ENCODE peak calls at places on chromosomes 1 and 21, in nine cellular contexts. V is cardiac fibroblast, M is aorta, B is GM23338, L is HCT116, J is left ventricle myocardium inferior, U is psoas muscle, G is fibroblast of the aortic adventitia, I is cardiac muscle cell. A is an unnamed sample.
A peak's percentile ranks its signal among the peaks of the same experiment; 100 is the strongest.

GRCh38 chr1:87683557-87683956 is 354.9 kb downstream of the LMO4 start:
- DNase-seq in V (no peak), M (no peak), B (no peak), L (no peak), J (no peak), U (no peak), G (no peak), I (no peak), A (no peak)

GRCh38 chr1:67836769-67837168 is 3.5 kb upstream of the GNG12 start:
- DNase-seq in V (no peak), M (no peak), B (no peak), L (no peak), J (no peak), U (no peak), G (no peak), I (no peak), A (no peak)

GRCh38 chr1:59699227-59699847 is 115.4 kb upstream of the HOOK1 start:
- DNase-seq in V (peak; percentile 70), M (no peak), B (peak; percentile 73), L (peak; percentile 15), J (no peak), U (no peak), G (peak; percentile 75), I (peak; percentile 61), A (peak; percentile 45)

GRCh38 chr1:97412155-97412554 is 508.7 kb downstream of the DPYD start:
- DNase-seq in V (peak; percentile 78), M (no peak), B (no peak), L (no peak), J (no peak), U (no peak), G (peak; percentile 28), I (no peak), A (no peak)

GRCh38 chr1:24830680-24831272 is 85.5 kb downstream of the CLIC4 start:
- DNase-seq in V (peak; percentile 84), M (no peak), B (peak; percentile 82), L (peak; percentile 68), J (no peak), U (no peak), G (peak; percentile 87), I (peak; percentile 69), A (peak; percentile 42)

GRCh38 chr1:12472798-12473551 is 145.0 kb downstream of the DHRS3 start:
- DNase-seq in V (no peak), M (no peak), B (no peak), L (no peak), J (no peak), U (no peak), G (no peak), I (peak; percentile 89), A (no peak)

GRCh38 chr1:99808391-99809115 is 41.6 kb upstream of the AGL start:
- DNase-seq in V (peak; percentile 96), M (no peak), B (peak; percentile 94), L (peak; percentile 85), J (no peak), U (no peak), G (peak; percentile 95), I (peak; percentile 90), A (peak; percentile 70)

GRCh38 chr1:230867903-230868735 is at the start of gene C1orf198:
- DNase-seq in V (peak; percentile 43), M (peak; percentile 95), B (peak; percentile 72), L (no peak), J (peak; percentile 79), U (peak; percentile 78), G (no peak), I (peak; percentile 86), A (peak; percentile 99)

GRCh38 chr21:26165331-26165730 is 5.2 kb downstream of the APP start:
- DNase-seq in V (no peak), M (no peak), B (no peak), L (no peak), J (no peak), U (no peak), G (peak; percentile 10), I (no peak), A (no peak)

GRCh38 chr1:8687053-8687452 is 130.4 kb downstream of the RERE start:
- DNase-seq in V (peak; percentile 63), M (no peak), B (no peak), L (no peak), J (no peak), U (no peak), G (no peak), I (no peak), A (no peak)

GRCh38 chr1:36411674-36412648 is 14.3 kb upstream of the LSM10 start:
- DNase-seq in V (peak; percentile 33), M (no peak), B (peak; percentile 76), L (no peak), J (no peak), U (no peak), G (peak; percentile 31), I (peak; percentile 57), A (peak; percentile 43)

GRCh38 chr1:145978860-145979745 is 14.6 kb downstream of the POLR3GL start:
- DNase-seq in V (peak; percentile 100), M (peak; percentile 92), B (peak; percentile 98), L (peak; percentile 96), J (peak; percentile 92), U (peak; percentile 90), G (peak; percentile 100), I (peak; percentile 97), A (peak; percentile 79)
- H3K4me3 ChIP-seq in V (peak overlapping the region; percentile 9), M (no peak overlapping the region), B (peak overlapping the region; percentile 36), L (peak overlapping the region; percentile 37), J (peak overlapping the region; percentile 58), U (peak overlapping the region; percentile 50), G (peak overlapping the region; percentile 44), I (peak overlapping the region; percentile 0), A (peak overlapping the region; percentile 15)

DNA sequence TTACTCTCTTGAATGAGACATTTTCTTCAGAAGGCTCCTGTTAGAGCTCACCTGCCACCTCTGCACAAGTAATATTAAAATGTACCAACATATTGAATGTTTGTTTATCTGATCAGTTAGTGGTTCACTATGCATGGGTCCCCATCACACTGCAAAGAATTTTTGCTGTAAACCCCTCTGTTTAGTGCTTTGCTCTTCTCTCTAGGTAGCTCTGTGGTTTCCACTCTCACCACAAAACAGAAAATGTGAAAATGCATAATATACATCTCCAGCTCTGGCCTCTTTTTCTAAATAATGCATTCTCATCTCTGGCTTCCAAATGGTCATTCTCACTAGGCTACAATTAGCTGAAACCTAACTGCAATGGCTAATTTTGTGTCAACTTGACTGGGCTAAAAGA is 176.7 kb downstream of the TRIM33 start:
- DNase-seq in V (no peak), M (no peak), B (no peak), L (no peak), J (no peak), U (no peak), G (no peak), I (no peak), A (no peak)
- H3K4me3 ChIP-seq in V (no peak overlapping the region), M (no peak overlapping the region), B (no peak overlapping the region), L (no peak overlapping the region), J (no peak overlapping the region), U (no peak overlapping the region), G (no peak overlapping the region), I (no peak overlapping the region), A (no peak overlapping the region)

GRCh38 chr1:244093265-244093638 is 42.2 kb downstream of the ZBTB18 start:
- DNase-seq in V (no peak), M (no peak), B (no peak), L (no peak), J (no peak), U (no peak), G (no peak), I (no peak), A (no peak)
- H3K4me3 ChIP-seq in V (no peak overlapping the region), M (no peak overlapping the region), B (no peak overlapping the region), L (no peak overlapping the region), J (no peak overlapping the region), U (no peak overlapping the region), G (no peak overlapping the region), I (no peak overlapping the region), A (no peak overlapping the region)

GRCh38 chr1:101135526-101135925 is 101.3 kb upstream of the S1PR1 start:
- DNase-seq in V (no peak), M (no peak), B (no peak), L (no peak), J (no peak), U (no peak), G (no peak), I (no peak), A (no peak)
- H3K4me3 ChIP-seq in V (no peak overlapping the region), M (no peak overlapping the region), B (no peak overlapping the region), L (no peak overlapping the region), J (no peak overlapping the region), U (no peak overlapping the region), G (no peak overlapping the region), I (no peak overlapping the region), A (no peak overlapping the region)

DNA sequence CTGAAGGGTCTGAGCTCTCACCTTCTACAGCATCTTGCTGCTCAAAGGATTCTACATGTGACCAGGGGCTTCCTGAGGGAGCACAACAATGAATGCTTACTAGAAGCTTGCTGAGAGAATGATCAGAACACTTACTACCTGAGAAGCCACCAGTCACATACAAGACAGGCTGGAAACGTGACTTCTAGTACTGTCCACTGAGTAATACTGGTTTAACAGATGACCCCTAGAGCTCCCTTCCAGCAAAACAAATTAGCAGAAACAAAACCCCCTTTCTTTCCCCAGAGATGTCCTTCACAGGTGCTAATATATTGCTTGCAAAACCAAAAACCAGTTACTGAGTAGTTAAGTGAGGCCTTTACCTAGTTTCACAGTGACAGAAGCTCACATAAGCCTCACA is 2.1 kb downstream of the TAF5L start:
- DNase-seq in V (no peak), M (no peak), B (no peak), L (no peak), J (no peak), U (no peak), G (no peak), I (no peak), A (no peak)
- H3K4me3 ChIP-seq in V (no peak overlapping the region), M (no peak overlapping the region), B (peak overlapping the region; percentile 96), L (no peak overlapping the region), J (peak overlapping the region; percentile 97), U (peak overlapping the region; percentile 98), G (no peak overlapping the region), I (no peak overlapping the region), A (no peak overlapping the region)

GRCh38 chr1:198643001-198643400 is 4.2 kb downstream of the PTPRC start:
- DNase-seq in V (no peak), M (no peak), B (no peak), L (no peak), J (no peak), U (no peak), G (no peak), I (no peak), A (no peak)

GRCh38 chr1:198641966-198642656 is 3.3 kb downstream of the PTPRC start:
- DNase-seq in V (no peak), M (no peak), B (no peak), L (no peak), J (no peak), U (no peak), G (no peak), I (no peak), A (no peak)

GRCh38 chr1:198639581-198640235 is 868 bp downstream of the PTPRC start:
- DNase-seq in V (no peak), M (no peak), B (no peak), L (no peak), J (no peak), U (no peak), G (no peak), I (no peak), A (no peak)

GRCh38 chr1:198643827-198644226 is 5.0 kb downstream of the PTPRC start:
- DNase-seq in V (no peak), M (no peak), B (no peak), L (no peak), J (no peak), U (no peak), G (no peak), I (no peak), A (no peak)

DNA sequence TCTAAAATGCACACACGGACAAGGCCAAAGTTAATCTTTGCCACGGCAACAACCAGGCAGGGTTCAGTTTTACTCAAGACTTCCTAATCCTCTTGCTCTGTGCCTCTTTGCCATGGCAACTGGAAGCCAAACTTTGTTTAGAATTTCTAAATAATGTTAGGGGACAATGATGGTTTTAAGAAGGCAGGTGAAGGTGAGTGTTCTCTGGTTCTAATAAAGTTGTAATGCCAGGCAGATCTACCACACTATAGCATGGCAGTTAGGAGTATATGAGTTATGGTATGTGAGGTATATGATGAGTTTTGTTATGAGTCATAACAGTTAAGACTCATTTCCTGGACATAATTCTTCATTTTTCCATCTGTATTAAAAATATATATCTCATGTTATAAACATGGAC is 2.7 kb downstream of the PTPRC start:
- DNase-seq in V (peak; percentile 32), M (no peak), B (no peak), L (no peak), J (no peak), U (no peak), G (no peak), I (no peak), A (no peak)
- H3K4me3 ChIP-seq in V (no peak overlapping the region), M (no peak overlapping the region), B (no peak overlapping the region), L (no peak overlapping the region), J (no peak overlapping the region), U (peak overlapping the region; percentile 28), G (no peak overlapping the region), I (no peak overlapping the region), A (no peak overlapping the region)